ENCODE peak calls at places on chromosomes 3 and 15, in seven cellular contexts. X is WTC11; Z is AG09319; R is IMR-90; N is body of pancreas; S is progenitor cell of endocrine pancreas; U is CD4-positive, alpha-beta T cell. H is an unnamed sample.

GRCh38 chr15:70337292-70338186 is 239.8 kb upstream of the TLE3 start:
- DNase-seq in X (no peak), Z (no peak), R (no peak), N (no peak), S (no peak), U (no peak), H (no peak)

GRCh38 chr15:67164401-67164791 is 90.1 kb downstream of the AAGAB start:
- DNase-seq in X (no peak), Z (no peak), R (no peak), N (no peak), S (no peak), U (no peak), H (no peak)

GRCh38 chr3:76610150-76610549 is 429.7 kb upstream of the ROBO2 start:
- DNase-seq in X (no peak), Z (no peak), R (no peak), N (no peak), S (no peak), U (no peak), H (no peak)

GRCh38 chr15:66027268-66027806 is 158.0 kb downstream of the RAB11A start:
- DNase-seq in X (no peak), Z (no peak), R (no peak), N (no peak), S (no peak), U (no peak), H (no peak)

GRCh38 chr3:122962149-122962548 is 65.4 kb downstream of the SEMA5B start:
- DNase-seq in X (no peak), Z (no peak), R (no peak), N (no peak), S (no peak), U (no peak), H (no peak)

GRCh38 chr3:4820296-4821121 is 158.7 kb upstream of the BHLHE40 start:
- DNase-seq in X (no peak), Z (no peak), R (no peak), N (no peak), S (no peak), U (no peak), H (no peak)

GRCh38 chr3:4741404-4742307 is 237.6 kb upstream of the BHLHE40 start:
- DNase-seq in X (no peak), Z (peak), R (peak), N (peak), S (no peak), U (no peak), H (no peak)

GRCh38 chr15:39028069-39028468 is 463.5 kb upstream of the RASGRP1 start:
- DNase-seq in X (no peak), Z (no peak), R (peak), N (peak), S (no peak), U (no peak), H (no peak)

GRCh38 chr15:60118564-60119080 is 114.5 kb downstream of the FOXB1 start:
- DNase-seq in X (peak), Z (no peak), R (no peak), N (no peak), S (no peak), U (no peak), H (no peak)

GRCh38 chr3:4949004-4949403 is 30.2 kb upstream of the BHLHE40 start:
- DNase-seq in X (no peak), Z (no peak), R (no peak), N (no peak), S (no peak), U (no peak), H (no peak)

GRCh38 chr3:160226026-160226739 is 961 bp downstream of the C3orf80 start:
- DNase-seq in X (peak), Z (no peak), R (no peak), N (peak), S (peak), U (no peak), H (peak)

GRCh38 chr15:43828061-43828657 is 1.4 kb downstream of the WDR76 start:
- DNase-seq in X (no peak), Z (no peak), R (peak), N (no peak), S (no peak), U (no peak), H (no peak)

GRCh38 chr3:58216496-58217197 is 5.9 kb upstream of the DNASE1L3 start:
- DNase-seq in X (no peak), Z (no peak), R (no peak), N (no peak), S (no peak), U (no peak), H (no peak)

GRCh38 chr15:31300981-31301686 is 25.5 kb upstream of the KLF13 start:
- DNase-seq in X (no peak), Z (no peak), R (no peak), N (no peak), S (no peak), U (no peak), H (peak)
- TF ChIP-seq CTCF in X (no peak), Z (no peak), R (no peak), N (no peak), S (no peak), U (no peak), H (no peak)

GRCh38 chr3:101724329-101725191 is at the start of gene CEP97:
- DNase-seq in X (peak), Z (peak), R (peak), N (peak), S (peak), U (peak), H (peak)
- TF ChIP-seq CTCF in X (no peak), Z (no peak), R (no peak), N (no peak), S (no peak), U (no peak), H (no peak)

DNA sequence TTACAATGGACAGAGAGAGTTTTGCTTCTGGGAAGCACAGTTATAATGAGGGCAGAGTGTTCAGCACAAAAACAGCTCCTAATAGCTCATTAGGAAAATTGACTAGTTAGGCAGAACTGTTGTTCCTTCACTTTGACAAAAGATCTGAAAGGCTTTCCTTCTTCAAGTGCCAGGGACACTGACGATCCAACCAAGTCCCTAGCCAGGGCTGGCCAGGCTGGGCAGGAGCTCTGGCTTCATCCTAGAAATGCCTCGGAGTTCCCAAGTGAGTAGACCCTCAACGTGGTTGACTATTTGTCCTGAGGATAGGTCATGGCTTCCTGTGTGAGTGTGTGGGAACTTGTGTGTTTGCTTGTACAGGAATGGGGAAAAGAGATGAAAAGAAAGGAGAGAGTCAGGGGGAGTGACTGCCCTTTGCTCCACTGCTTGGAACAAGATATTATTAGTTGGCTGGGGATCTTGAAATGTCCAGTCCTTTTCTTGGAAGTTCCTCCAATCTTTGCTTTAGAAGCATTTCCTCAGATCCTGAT is 617.9 kb downstream of the NTRK3 start:
- DNase-seq in X (no peak), Z (no peak), R (no peak), N (no peak), S (no peak), U (no peak), H (no peak)
- TF ChIP-seq CTCF in X (no peak), Z (no peak), R (no peak), N (no peak), S (no peak), U (no peak), H (no peak)

GRCh38 chr3:115627180-115628074 is 4.1 kb downstream of the GAP43 start:
- DNase-seq in X (no peak), Z (no peak), R (no peak), N (no peak), S (no peak), U (no peak), H (no peak)
- TF ChIP-seq CTCF in X (no peak), Z (no peak), R (no peak), N (no peak), S (peak), U (no peak), H (peak)

H was measured in glutamatergic neuron.